ENCODE peak calls at places on chromosome 3, in four cellular contexts. R is suprapubic skin, K is cardiac fibroblast, B is GM13976. X is an unnamed sample.

GRCh38 chr3:134445631-134446030 is 40.2 kb downstream of the ANAPC13 start:
- DNase-seq in R (no peak), B (no peak), K (peak; percentile 94), X (no peak)

GRCh38 chr3:50125541-50126286 is 29.4 kb upstream of the SEMA3F start:
- DNase-seq in B (no peak), K (no peak), R (no peak), X (no peak)

GRCh38 chr3:14980689-14981088 is 33.3 kb downstream of the NR2C2 start:
- DNase-seq in B (peak; percentile 31), R (no peak), K (no peak), X (no peak)

GRCh38 chr3:78123058-78123457 is 1083.2 kb downstream of the ROBO2 start:
- DNase-seq in B (no peak), R (no peak), K (no peak), X (no peak)

GRCh38 chr3:128487813-128488635 is 5.0 kb downstream of the GATA2 start:
- DNase-seq in B (peak; percentile 79), R (no peak), K (peak; percentile 92), X (no peak)

GRCh38 chr3:102159810-102160451 is 274.9 kb upstream of the ZPLD1 start:
- DNase-seq in R (no peak), K (no peak), B (no peak), X (no peak)

GRCh38 chr3:4138150-4138783 is 164.9 kb upstream of the SETMAR start:
- DNase-seq in K (no peak), R (no peak), B (no peak), X (no peak)

GRCh38 chr3:73618461-73618860 is 6.3 kb downstream of the PDZRN3 start:
- DNase-seq in K (peak; percentile 23), R (no peak), B (no peak), X (no peak)

GRCh38 chr3:185927501-185928200 is 10.2 kb downstream of the TRA2B start:
- DNase-seq in R (no peak), K (no peak), B (no peak), X (no peak)

GRCh38 chr3:47227678-47228077 is 54.9 kb downstream of the KIF9 start:
- DNase-seq in K (no peak), R (no peak), B (peak; percentile 58), X (no peak)

GRCh38 chr3:127789051-127789450 is 33.3 kb downstream of the MGLL start:
- DNase-seq in K (no peak), R (no peak), B (no peak), X (no peak)

GRCh38 chr3:159266779-159267178 is 464.9 kb downstream of the MFSD1 start:
- DNase-seq in R (no peak), K (peak; percentile 65), B (peak; percentile 13), X (no peak)

GRCh38 chr3:11116336-11117059 is 37.8 kb upstream of the HRH1 start:
- DNase-seq in B (no peak), K (no peak), R (no peak), X (no peak)

GRCh38 chr3:178076718-178077117 is 459.5 kb upstream of the KCNMB2 start:
- DNase-seq in K (no peak), R (no peak), B (no peak), X (no peak)

GRCh38 chr3:33789183-33789954 is 9.1 kb upstream of the PDCD6IP start:
- DNase-seq in K (no peak), B (no peak), R (no peak), X (no peak)

GRCh38 chr3:180329847-180330246 is 272.1 kb upstream of the TTC14 start:
- DNase-seq in B (no peak), K (no peak), R (no peak), X (no peak)

GRCh38 chr3:124928333-124929202 is 6.0 kb downstream of the MUC13 start:
- DNase-seq in B (peak; percentile 41), K (peak; percentile 84), R (peak; percentile 82), X (no peak)

GRCh38 chr3:8529738-8530525 is 28.3 kb downstream of the LMCD1 start:
- DNase-seq in R (no peak), B (no peak), K (no peak), X (no peak)

GRCh38 chr3:29871087-29871486 is 590.2 kb downstream of the RBMS3 start:
- DNase-seq in B (no peak), R (no peak), K (peak; percentile 7), X (no peak)

GRCh38 chr3:100213891-100214573 is 46.8 kb upstream of the TBC1D23 start:
- DNase-seq in R (no peak), K (peak; percentile 55), B (no peak), X (no peak)

GRCh38 chr3:18098960-18099587 is 326.1 kb downstream of the SATB1 start:
- DNase-seq in R (no peak), B (no peak), K (peak; percentile 90), X (no peak)

DNA sequence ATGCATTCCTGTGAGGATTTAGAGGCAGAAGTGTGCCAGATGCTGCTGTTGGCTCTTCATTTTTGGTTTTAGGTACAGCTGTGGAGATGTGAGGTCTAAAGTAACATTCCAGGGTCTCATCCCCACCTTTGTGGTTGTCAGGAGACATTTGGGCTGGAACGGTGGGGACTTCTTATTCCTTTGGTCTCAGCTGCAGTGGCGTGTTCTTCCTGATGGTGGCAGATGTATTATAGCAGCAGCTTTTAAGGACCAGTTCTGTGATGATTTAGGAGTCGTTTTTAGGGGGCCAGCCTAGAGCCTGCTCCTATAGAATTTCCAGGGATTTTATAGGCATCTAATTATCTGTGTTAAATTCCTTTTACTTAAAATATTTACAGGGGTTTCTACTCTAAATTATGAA is 221.0 kb upstream of the EOMES start:
- DNase-seq in R (no peak), K (peak; percentile 45), B (no peak), X (no peak)
- TF ChIP-seq CTCF in R (no peak), K (peak; percentile 59), B (no peak), X (peak; percentile 56)

DNA sequence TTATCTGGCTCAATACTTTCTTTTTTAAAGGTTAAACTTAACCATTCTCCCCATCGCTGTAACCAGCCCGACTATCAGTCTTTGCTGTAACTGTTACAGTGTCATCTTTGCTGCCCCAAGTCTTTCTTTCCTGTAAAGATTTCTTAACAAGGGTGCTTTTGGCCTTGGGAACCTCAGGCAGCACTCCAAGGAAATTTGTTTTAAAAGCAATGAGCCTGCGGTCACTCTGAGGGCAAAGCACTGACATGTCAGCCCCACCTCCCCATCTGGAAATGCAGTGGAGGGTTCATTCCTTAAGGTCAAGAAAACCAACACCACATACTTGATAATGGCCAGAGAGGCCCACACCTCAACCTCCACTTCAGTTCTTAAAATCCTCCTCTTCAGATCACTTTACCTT is 3.2 kb downstream of the TRANK1 start:
- DNase-seq in B (no peak), R (no peak), K (no peak), X (peak; percentile 42)
- TF ChIP-seq CTCF in B (no peak), R (no peak), K (no peak), X (no peak)

DNA sequence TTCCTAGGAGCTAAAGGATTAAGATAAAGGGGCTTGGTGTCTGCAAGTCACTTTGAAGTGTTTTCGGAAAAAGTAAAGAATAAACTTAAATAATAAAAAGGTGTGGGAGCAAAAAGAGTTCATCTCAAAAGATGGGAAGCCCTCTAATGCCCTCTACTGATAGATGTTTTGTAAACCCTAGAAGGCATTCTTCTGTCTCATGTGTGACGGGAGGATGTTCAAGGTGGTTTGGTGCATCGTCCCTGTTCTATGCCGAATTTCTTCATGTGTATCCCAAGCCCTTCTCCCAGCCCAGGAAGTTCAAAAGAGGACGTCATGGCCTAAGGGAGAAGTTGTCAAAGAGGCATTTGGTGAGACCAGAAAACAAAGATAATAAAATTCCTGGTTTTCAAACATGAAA is 37.2 kb downstream of the CCK start:
- DNase-seq in B (peak; percentile 67), R (no peak), K (peak; percentile 33), X (no peak)
- TF ChIP-seq CTCF in B (peak; percentile 17), R (no peak), K (peak; percentile 24), X (peak; percentile 44)

DNA sequence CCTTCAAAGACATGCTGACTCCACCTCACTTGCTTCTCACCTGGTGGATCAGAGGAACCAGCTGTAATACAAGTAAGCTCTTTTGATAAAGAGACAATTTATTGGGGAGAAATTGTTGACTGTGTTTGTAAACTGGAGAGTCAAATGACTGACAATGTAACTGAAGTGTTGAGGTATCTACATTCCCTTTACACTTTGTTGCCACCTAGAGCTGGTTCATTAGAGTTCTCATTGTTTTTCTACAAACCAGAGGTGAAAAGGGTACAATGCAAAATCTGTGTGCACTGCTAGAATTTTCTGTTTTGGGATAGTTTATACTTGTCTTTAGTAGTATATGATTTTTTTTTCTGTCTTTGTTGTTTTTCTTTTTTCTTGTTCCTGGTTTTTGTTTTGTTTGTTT is 8.7 kb upstream of the LRRC58 start:
- DNase-seq in R (no peak), K (no peak), B (no peak), X (no peak)
- TF ChIP-seq CTCF in R (no peak), K (no peak), B (no peak), X (no peak)

DNA sequence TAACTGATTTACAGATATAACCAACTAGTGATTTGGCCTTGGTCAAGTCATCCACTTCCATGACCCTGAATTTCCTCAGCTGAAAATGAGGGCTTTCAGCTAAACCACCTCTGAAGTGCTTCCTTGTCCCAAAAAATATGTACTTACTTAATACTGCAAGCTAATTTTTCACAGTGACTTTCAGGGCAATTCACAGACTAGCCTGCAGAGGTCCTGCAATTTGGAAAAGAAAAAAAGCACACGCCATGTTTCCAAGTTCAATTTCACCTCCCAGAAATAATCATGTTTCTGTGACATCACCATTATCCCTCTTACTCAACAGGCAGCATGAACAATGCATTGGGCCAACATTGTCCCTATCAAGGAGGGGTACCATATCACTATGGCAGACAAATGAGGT is 218.2 kb downstream of the SHOX2 start:
- DNase-seq in K (peak; percentile 6), R (no peak), B (no peak), X (no peak)
- TF ChIP-seq CTCF in K (no peak), R (no peak), B (no peak), X (peak; percentile 16)

DNA sequence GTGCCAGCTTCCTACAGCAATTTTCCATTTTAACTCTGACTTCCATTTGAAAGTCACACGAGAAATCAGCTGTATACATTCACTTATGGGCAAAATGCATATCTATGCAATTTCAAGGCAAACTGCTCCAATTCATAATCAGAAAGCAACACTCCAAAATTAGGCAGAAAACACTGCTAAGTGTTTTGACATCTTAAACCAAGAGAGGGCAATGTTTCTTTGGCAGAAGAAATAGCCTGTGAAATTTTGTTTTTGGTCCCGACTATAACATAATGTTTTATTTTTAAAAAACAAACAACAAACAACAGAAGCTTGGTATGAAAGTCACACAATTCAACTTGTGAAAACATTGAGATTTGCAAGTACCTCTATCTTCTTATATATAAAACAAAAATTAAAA is 42.6 kb downstream of the GOLIM4 start:
- DNase-seq in R (no peak), B (no peak), K (no peak), X (no peak)
- TF ChIP-seq CTCF in R (no peak), B (peak; percentile 27), K (peak; percentile 23), X (no peak)

DNA sequence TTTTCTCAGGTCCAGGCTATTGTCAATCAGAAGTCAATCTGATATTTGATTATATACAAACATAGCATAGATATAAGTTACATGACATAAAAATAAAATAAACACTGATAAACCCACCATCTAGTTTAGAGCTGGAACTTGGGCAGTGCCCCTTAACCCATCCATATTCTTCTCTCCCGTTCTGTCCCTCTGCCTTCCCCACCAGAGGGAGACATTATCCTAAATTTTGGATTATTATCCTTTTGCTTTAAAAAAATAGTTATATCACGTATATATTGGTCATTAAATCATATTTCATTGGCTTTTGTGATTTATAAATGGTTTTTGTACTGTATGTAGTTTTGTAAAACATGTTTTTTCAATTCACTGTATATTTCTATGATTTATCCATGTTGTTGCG is 107.9 kb downstream of the GMPS start:
- DNase-seq in R (no peak), K (no peak), B (no peak), X (no peak)
- TF ChIP-seq CTCF in R (no peak), K (peak; percentile 36), B (no peak), X (peak; percentile 62)

X was measured in type B pancreatic cell.